ENCODE peak calls at places on chromosomes 1 and 21, in six cellular contexts. Q, W, G, L, R and I are unnamed samples.

GRCh38 chr1:3579626-3580025 is 31.7 kb downstream of the MEGF6 start:
- DNase-seq in R (no peak), Q (no peak), G (no peak), L (no peak), W (no peak), I (no peak)

GRCh38 chr1:53495608-53496345 is 36.6 kb downstream of the DMRTB1 start:
- DNase-seq in Q (no peak), W (no peak), R (no peak), G (no peak), L (no peak), I (no peak)

GRCh38 chr21:24290151-24290833 is 1317.0 kb downstream of the MRPL39 start:
- DNase-seq in L (peak), G (no peak), Q (no peak), W (no peak), R (no peak), I (no peak)

GRCh38 chr1:210049616-210050015 is 111.6 kb downstream of the SYT14 start:
- DNase-seq in L (no peak), R (no peak), Q (no peak), W (no peak), G (no peak), I (no peak)

GRCh38 chr1:229270547-229271447 is at the start of gene RAB4A:
- DNase-seq in R (peak), W (peak), G (peak), Q (peak), L (peak), I (peak)

GRCh38 chr1:10820422-10820821 is 24.0 kb upstream of the CASZ1 start:
- DNase-seq in R (no peak), G (no peak), L (no peak), W (no peak), Q (no peak), I (no peak)

GRCh38 chr1:227234998-227235405 is 83.3 kb downstream of the CDC42BPA start:
- DNase-seq in L (no peak), W (peak), Q (no peak), R (no peak), G (no peak), I (peak)

GRCh38 chr1:19385869-19386591 is 73.9 kb downstream of the SLC66A1 start:
- DNase-seq in L (no peak), R (peak), G (no peak), W (no peak), Q (no peak), I (peak)

GRCh38 chr1:47650205-47650604 is 212.4 kb downstream of the FOXD2 start:
- DNase-seq in L (no peak), W (no peak), G (peak), Q (no peak), R (peak), I (peak)

GRCh38 chr1:30857062-30857461 is 51.5 kb downstream of the SDC3 start:
- DNase-seq in R (no peak), Q (no peak), G (no peak), W (no peak), L (no peak), I (no peak)

GRCh38 chr1:41348394-41348793 is 12.8 kb upstream of the FOXO6 start:
- DNase-seq in L (no peak), Q (no peak), G (no peak), R (no peak), W (no peak), I (no peak)